ENCODE peak calls at places on chromosomes 7 and 10, in six cellular contexts. I is amniotic epithelial cell; T is CD8-positive, alpha-beta T cell; G is HFFc6; L is DND-41; S is erythroblast. D is an unnamed sample.

GRCh38 chr7:87075671-87076404 is 16.4 kb upstream of the ELAPOR2 start:
- DNase-seq in I (no peak), T (no peak), G (no peak), L (no peak), S (no peak), D (no peak)

GRCh38 chr10:3452234-3452633 is 279.7 kb upstream of the PITRM1 start:
- DNase-seq in I (peak), T (no peak), G (peak), L (no peak), S (no peak), D (no peak)

GRCh38 chr10:132890301-132890700 is 52.1 kb downstream of the CFAP46 start:
- DNase-seq in I (no peak), T (peak), G (no peak), L (no peak), S (no peak), D (no peak)

GRCh38 chr7:116601426-116601825 is 70.6 kb upstream of the MET start:
- DNase-seq in I (no peak), T (no peak), G (no peak), L (no peak), S (no peak), D (no peak)

GRCh38 chr10:95459446-95459845 is 101.7 kb downstream of the SORBS1 start:
- DNase-seq in I (no peak), T (no peak), G (no peak), L (no peak), S (no peak), D (no peak)

GRCh38 chr7:28017372-28017771 is 163.2 kb downstream of the JAZF1 start:
- DNase-seq in I (peak), T (no peak), G (peak), L (no peak), S (no peak), D (no peak)

GRCh38 chr10:52906046-52906445 is 133.5 kb upstream of the MBL2 start:
- DNase-seq in I (no peak), T (no peak), G (no peak), L (no peak), S (no peak), D (peak)

GRCh38 chr7:33773053-33773452 is 132.3 kb upstream of the BMPER start:
- DNase-seq in I (no peak), T (no peak), G (peak), L (no peak), S (no peak), D (peak)

GRCh38 chr7:70132802-70133201 is 534.5 kb downstream of the AUTS2 start:
- DNase-seq in I (no peak), T (no peak), G (no peak), L (no peak), S (no peak), D (no peak)

GRCh38 chr10:51733061-51733460 is 33.7 kb upstream of the CSTF2T start:
- DNase-seq in I (peak), T (no peak), G (peak), L (no peak), S (no peak), D (no peak)

GRCh38 chr10:43188702-43189101 is 50.5 kb downstream of the CSGALNACT2 start:
- DNase-seq in I (peak), T (no peak), G (no peak), L (no peak), S (no peak), D (no peak)

GRCh38 chr10:2968401-2968800 is 98.9 kb upstream of the PFKP start:
- DNase-seq in I (peak), T (no peak), G (peak), L (no peak), S (no peak), D (no peak)

GRCh38 chr7:3994764-3995163 is 687.3 kb upstream of the FOXK1 start:
- DNase-seq in I (no peak), T (no peak), G (no peak), L (no peak), S (no peak), D (no peak)

GRCh38 chr7:16646427-16647081 is 573 bp downstream of the BZW2 start:
- DNase-seq in I (no peak), T (no peak), G (no peak), L (peak), S (peak), D (peak)

GRCh38 chr7:16839646-16840045 is 34.8 kb upstream of the AGR2 start:
- DNase-seq in I (no peak), T (no peak), G (no peak), L (no peak), S (no peak), D (no peak)

GRCh38 chr7:74683799-74684198 is 26.3 kb downstream of the GTF2I start:
- DNase-seq in I (no peak), T (no peak), G (no peak), L (no peak), S (no peak), D (no peak)

GRCh38 chr10:132231656-132232552 is 45.2 kb downstream of the DPYSL4 start:
- DNase-seq in I (no peak), T (no peak), G (no peak), L (no peak), S (no peak), D (no peak)

GRCh38 chr10:1213252-1213651 is 157.1 kb downstream of the WDR37 start:
- DNase-seq in I (no peak), T (no peak), G (no peak), L (no peak), S (no peak), D (no peak)

GRCh38 chr7:105707381-105707780 is 126.1 kb upstream of the EFCAB10 start:
- DNase-seq in I (no peak), T (no peak), G (peak), L (no peak), S (no peak), D (no peak)

GRCh38 chr10:60203993-60204618 is 185.6 kb downstream of the ANK3 start:
- DNase-seq in I (peak), T (no peak), G (peak), L (no peak), S (peak), D (peak)

GRCh38 chr7:124033093-124033806 is 383 bp upstream of the TMEM229A start:
- DNase-seq in I (no peak), T (no peak), G (no peak), L (no peak), S (no peak), D (no peak)

GRCh38 chr7:48786951-48787350 is 137.4 kb upstream of the CDC14C start:
- DNase-seq in I (no peak), T (no peak), G (no peak), L (no peak), S (no peak), D (no peak)

GRCh38 chr10:132223156-132223590 is 36.4 kb downstream of the DPYSL4 start:
- DNase-seq in I (peak), T (peak), G (peak), L (peak), S (peak), D (peak)

GRCh38 chr7:128891110-128891941 is 19.2 kb downstream of the KCP start:
- DNase-seq in I (no peak), T (no peak), G (no peak), L (no peak), S (no peak), D (no peak)

GRCh38 chr10:92075829-92076228 is 152.3 kb downstream of the BTAF1 start:
- DNase-seq in I (no peak), T (no peak), G (no peak), L (no peak), S (no peak), D (no peak)

GRCh38 chr10:74021248-74022055 is 23.5 kb downstream of the VCL start:
- DNase-seq in I (peak), T (no peak), G (peak), L (no peak), S (peak), D (peak)

GRCh38 chr10:4243169-4243568 is 458.2 kb upstream of the KLF6 start:
- DNase-seq in I (no peak), T (no peak), G (no peak), L (no peak), S (no peak), D (no peak)

GRCh38 chr10:128047991-128048826 is 78.0 kb downstream of the MKI67 start:
- DNase-seq in I (peak), T (peak), G (no peak), L (peak), S (no peak), D (peak)

GRCh38 chr10:504131-504611 is 185.3 kb downstream of the DIP2C start:
- DNase-seq in I (no peak), T (no peak), G (no peak), L (no peak), S (no peak), D (no peak)

GRCh38 chr10:132458595-132459251 is 61.7 kb downstream of the PWWP2B start:
- DNase-seq in I (no peak), T (peak), G (no peak), L (peak), S (peak), D (no peak)

GRCh38 chr7:151503902-151504714 is 15.6 kb downstream of the RHEB start:
- DNase-seq in I (peak), T (no peak), G (peak), L (no peak), S (no peak), D (peak)

GRCh38 chr10:79111427-79111826 is 42.7 kb downstream of the ZMIZ1 start:
- DNase-seq in I (peak), T (no peak), G (peak), L (no peak), S (no peak), D (no peak)

GRCh38 chr7:24172859-24173258 is 111.1 kb upstream of the NPY start:
- DNase-seq in I (no peak), T (no peak), G (no peak), L (no peak), S (no peak), D (no peak)

GRCh38 chr10:1551636-1552338 is 185.5 kb downstream of the ADARB2 start:
- DNase-seq in I (no peak), T (no peak), G (no peak), L (no peak), S (no peak), D (no peak)

GRCh38 chr7:86407291-86407690 is 236.4 kb upstream of the GRM3 start:
- DNase-seq in I (no peak), T (no peak), G (no peak), L (no peak), S (no peak), D (no peak)

GRCh38 chr7:105890290-105890997 is 14.0 kb upstream of the ATXN7L1 start:
- DNase-seq in I (peak), T (no peak), G (no peak), L (no peak), S (no peak), D (no peak)